ENCODE peak calls at places on chromosomes 3 and 15, in six cellular contexts. Q is astrocyte of the spinal cord, P is glutamatergic neuron, I is choroid plexus epithelial cell, D is RKO, O is fibroblast of lung. K is an unnamed sample.

GRCh38 chr3:5051772-5052171 is 70.3 kb upstream of the ARL8B start:
- DNase-seq in D (peak; percentile 23), Q (no peak), I (no peak), P (no peak), O (peak; percentile 30), K (no peak)

GRCh38 chr3:57942872-57943283 is 65.3 kb upstream of the FLNB start:
- DNase-seq in I (no peak), D (no peak), Q (no peak), P (no peak), O (no peak), K (peak; percentile 64)

GRCh38 chr15:60091150-60091549 is 87.0 kb downstream of the FOXB1 start:
- DNase-seq in P (no peak), I (peak; percentile 81), Q (peak; percentile 82), D (no peak), O (peak; percentile 90), K (peak; percentile 79)

GRCh38 chr3:11221818-11222217 is 50.4 kb upstream of the ATG7 start:
- DNase-seq in P (no peak), Q (no peak), I (peak; percentile 60), D (no peak), O (no peak), K (no peak)

GRCh38 chr15:74172751-74173544 is 562 bp upstream of the ISLR start:
- DNase-seq in I (peak; percentile 89), D (no peak), Q (peak; percentile 83), P (peak; percentile 57), O (peak; percentile 35), K (no peak)

GRCh38 chr15:69524850-69525249 is 72.2 kb downstream of the RPLP1 start:
- DNase-seq in Q (no peak), I (no peak), P (no peak), D (no peak), O (no peak), K (no peak)

GRCh38 chr15:58287891-58288290 is 143.9 kb upstream of the LIPC start:
- DNase-seq in O (no peak), D (no peak), P (no peak), I (no peak), Q (no peak), K (no peak)

GRCh38 chr15:67331676-67332075 is 77.1 kb downstream of the IQCH start:
- DNase-seq in I (peak; percentile 32), P (no peak), Q (no peak), O (no peak), D (peak; percentile 12), K (peak; percentile 4)

GRCh38 chr3:42601898-42602581 is 1.6 kb downstream of the NKTR start:
- DNase-seq in Q (no peak), O (peak; percentile 7), P (no peak), I (peak; percentile 36), D (peak; percentile 72), K (peak; percentile 18)

GRCh38 chr15:51094606-51095569 is at the start of gene TNFAIP8L3:
- DNase-seq in Q (no peak), D (no peak), I (no peak), O (peak; percentile 38), P (peak; percentile 39), K (peak; percentile 42)

GRCh38 chr15:99087405-99087943 is 17.4 kb upstream of the SYNM start:
- DNase-seq in Q (no peak), D (no peak), I (no peak), O (no peak), P (no peak), K (no peak)

GRCh38 chr3:179149239-179149887 is 1.2 kb downstream of the PIK3CA start:
- DNase-seq in Q (peak; percentile 33), D (peak; percentile 70), I (peak; percentile 56), P (peak; percentile 24), O (peak; percentile 45), K (peak; percentile 58)

GRCh38 chr15:78644979-78645378 is 4.0 kb upstream of the CHRNB4 start:
- DNase-seq in Q (no peak), D (no peak), I (no peak), P (no peak), O (no peak), K (no peak)

GRCh38 chr15:47708116-47708515 is 9.2 kb upstream of the SEMA6D start:
- DNase-seq in P (no peak), O (no peak), I (no peak), D (no peak), Q (no peak), K (no peak)

GRCh38 chr3:184633185-184633584 is 71.6 kb downstream of the EPHB3 start:
- DNase-seq in D (no peak), O (no peak), P (no peak), I (no peak), Q (no peak), K (no peak)

GRCh38 chr3:109910772-109911171 is 573.4 kb upstream of the DPPA4 start:
- DNase-seq in D (no peak), O (no peak), P (no peak), I (no peak), Q (no peak), K (no peak)

GRCh38 chr3:29486087-29486486 is 205.2 kb downstream of the RBMS3 start:
- DNase-seq in P (no peak), D (no peak), I (peak; percentile 77), O (peak; percentile 91), Q (peak; percentile 41), K (peak; percentile 81)

GRCh38 chr15:63374686-63375520 is 6.7 kb downstream of the CA12 start:
- DNase-seq in O (peak; percentile 87), P (no peak), Q (peak; percentile 87), D (no peak), I (peak; percentile 86), K (peak; percentile 87)

GRCh38 chr3:55818485-55818884 is 331.4 kb upstream of the WNT5A start:
- DNase-seq in Q (no peak), D (peak; percentile 0), O (no peak), I (peak; percentile 30), P (no peak), K (no peak)

GRCh38 chr15:39228889-39229288 is 352.0 kb upstream of the THBS1 start:
- DNase-seq in D (no peak), P (no peak), Q (no peak), O (no peak), I (no peak), K (no peak)

GRCh38 chr3:141368062-141368924 is at the start of gene ZBTB38:
- DNase-seq in Q (peak; percentile 97), P (peak; percentile 30), O (peak; percentile 96), I (peak; percentile 94), D (peak; percentile 93), K (peak; percentile 98)